ENCODE peak calls at places on chromosomes 2 and 18, in four cellular contexts. Y, N, C and X are unnamed samples.

GRCh38 chr2:67346718-67347407 is 50.3 kb upstream of the ETAA1 start:
- DNase-seq in Y (no peak), N (no peak), C (no peak), X (peak)

GRCh38 chr2:7930800-7931635 is 750.8 kb upstream of the ID2 start:
- DNase-seq in Y (no peak), N (no peak), C (no peak), X (peak)

GRCh38 chr2:99949963-99950362 is 192.4 kb downstream of the AFF3 start:
- DNase-seq in Y (no peak), N (no peak), C (no peak), X (no peak)

GRCh38 chr2:10709290-10709939 is 12.0 kb upstream of the ATP6V1C2 start:
- DNase-seq in Y (no peak), N (no peak), C (peak), X (no peak)

GRCh38 chr18:39389800-39390379 is 1824.3 kb upstream of the CELF4 start:
- DNase-seq in Y (no peak), N (no peak), C (no peak), X (no peak)

GRCh38 chr18:21444465-21445023 is 156.0 kb downstream of the ESCO1 start:
- DNase-seq in Y (no peak), N (no peak), C (peak), X (peak)

GRCh38 chr2:204468689-204469429 is 76.4 kb upstream of the PARD3B start:
- DNase-seq in Y (no peak), N (no peak), C (no peak), X (peak)

GRCh38 chr2:135773917-135774316 is 32.3 kb downstream of the UBXN4 start:
- DNase-seq in Y (no peak), N (no peak), C (no peak), X (no peak)

GRCh38 chr2:101699191-101699938 is 1.9 kb downstream of the MAP4K4 start:
- DNase-seq in Y (no peak), N (no peak), C (no peak), X (peak)

GRCh38 chr2:68251855-68252406 is 401 bp downstream of the PPP3R1 start:
- DNase-seq in Y (peak), N (no peak), C (peak), X (no peak)

GRCh38 chr2:20965221-20965620 is 78.7 kb downstream of the APOB start:
- DNase-seq in Y (no peak), N (no peak), C (no peak), X (no peak)

DNA sequence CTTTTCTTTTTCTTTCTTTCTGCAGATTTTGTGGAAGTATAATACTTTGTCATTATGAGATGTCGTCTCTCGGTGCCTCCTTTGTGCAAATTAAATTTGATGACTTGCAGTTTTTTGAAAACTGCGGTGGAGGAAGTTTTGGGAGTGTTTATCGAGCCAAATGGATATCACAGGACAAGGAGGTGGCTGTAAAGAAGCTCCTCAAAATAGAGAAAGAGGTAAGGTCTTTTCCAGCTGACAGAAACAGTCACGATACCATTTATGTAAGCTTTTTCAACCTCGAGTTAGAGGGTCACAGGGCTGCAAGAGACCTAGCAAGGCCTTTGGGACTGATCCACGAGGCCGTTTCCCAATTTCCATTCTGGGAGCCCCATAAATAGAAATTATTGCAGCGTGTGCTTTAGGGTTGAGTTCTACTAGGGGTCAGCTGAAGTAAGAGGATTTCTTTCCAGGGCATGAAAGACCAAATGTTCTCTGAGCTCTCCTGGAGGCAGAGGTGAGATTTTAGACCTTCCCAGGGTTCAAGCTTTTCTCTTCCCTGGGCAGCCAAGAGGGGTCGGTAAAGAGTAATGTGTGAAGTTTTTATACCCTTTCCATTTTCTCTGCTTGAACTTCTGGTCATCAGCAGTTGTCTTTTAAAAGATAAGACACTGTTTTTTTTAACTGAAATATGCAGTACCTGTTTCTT is 15.5 kb downstream of the MAP3K20 start:
- DNase-seq in Y (no peak), N (no peak), C (no peak), X (no peak)
- H3K4me3 ChIP-seq in Y (no peak), N (no peak), C (no peak), X (peak)

DNA sequence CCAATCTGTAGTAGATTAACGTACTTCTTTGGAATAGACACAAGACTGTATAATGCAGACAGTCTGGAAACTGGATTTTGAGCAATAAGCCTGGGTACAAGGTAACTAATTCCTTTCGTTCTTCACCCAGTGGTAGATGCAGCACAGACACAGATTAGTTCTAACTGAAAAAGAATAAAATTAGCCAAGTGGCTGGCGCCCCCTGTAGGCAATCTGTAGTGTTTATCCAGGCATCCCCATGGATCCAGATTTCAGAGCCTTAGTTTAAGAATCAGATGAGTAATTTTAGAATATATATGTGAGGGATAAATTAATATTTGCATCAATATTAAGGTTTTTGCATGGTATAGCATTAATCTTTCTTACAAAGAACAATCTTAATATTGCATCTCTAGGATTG is 563.9 kb downstream of the DCC start:
- DNase-seq in Y (no peak), N (no peak), C (peak), X (peak)
- TF ChIP-seq CTCF in Y (no peak), N (peak), C (peak), X (peak)

GRCh38 chr2:105395691-105396090 is 3.2 kb downstream of the FHL2 start:
- DNase-seq in Y (no peak), N (no peak), C (no peak), X (no peak)
- H3K4me3 ChIP-seq in Y (no peak), N (no peak), C (no peak), X (peak)

DNA sequence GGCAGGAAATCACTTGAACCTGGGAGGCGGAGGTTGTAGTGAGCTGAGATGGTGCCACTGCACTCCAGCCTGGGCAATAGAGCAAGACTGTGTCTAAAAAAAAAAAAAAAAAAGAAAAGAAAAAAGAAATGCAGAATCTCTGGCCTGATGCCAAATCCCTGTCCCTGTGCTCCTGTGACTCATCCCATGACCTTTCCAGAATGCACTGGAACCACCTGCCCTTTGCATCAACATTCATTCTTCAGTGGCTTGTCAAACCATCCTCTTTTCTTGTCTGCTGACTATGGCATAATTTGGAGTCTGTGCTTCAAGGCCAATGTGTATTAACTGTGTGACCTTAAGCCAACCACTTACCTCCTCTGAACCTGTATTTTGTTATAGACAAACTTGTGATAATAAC is 189.2 kb downstream of the CLIP4 start:
- DNase-seq in Y (no peak), N (no peak), C (no peak), X (no peak)
- TF ChIP-seq CTCF in Y (no peak), N (no peak), C (no peak), X (no peak)

GRCh38 chr2:6535572-6535971 is 330.1 kb downstream of the CMPK2 start:
- DNase-seq in Y (no peak), N (no peak), C (no peak), X (no peak)
- H3K4me3 ChIP-seq in Y (no peak), N (no peak), C (no peak), X (no peak)

GRCh38 chr2:163644238-163644637 is 91.6 kb downstream of the FIGN start:
- DNase-seq in Y (no peak), N (no peak), C (no peak), X (no peak)
- TF ChIP-seq CTCF in Y (no peak), N (no peak), C (no peak), X (no peak)